ENCODE peak calls at places on chromosomes 11 and 22, in ten cellular contexts. One of them, this sample, is unnamed.

GRCh38 chr22:17823226-17823625 is 49.0 kb upstream of the BID start:
- DNase-seq in sciatic nerve: no peak
- DNase-seq in Calu3: no peak
- DNase-seq in fibroblast of lung: no peak
- DNase-seq in lower leg skin: no peak
- DNase-seq in trophoblast cell: no peak
- DNase-seq in H7: no peak
- DNase-seq in glutamatergic neuron: no peak
- DNase-seq in fibroblast of mammary gland: no peak
- DNase-seq in left ventricle myocardium inferior: no peak
- DNase-seq in this sample: no peak

GRCh38 chr11:2578934-2579280 is 120.9 kb downstream of the KCNQ1OT1 start:
- DNase-seq in lower leg skin: no peak
- DNase-seq in Calu3: no peak
- DNase-seq in trophoblast cell: no peak
- DNase-seq in H7: no peak
- DNase-seq in glutamatergic neuron: no peak
- DNase-seq in fibroblast of mammary gland: no peak
- DNase-seq in left ventricle myocardium inferior: no peak
- DNase-seq in fibroblast of lung: no peak
- DNase-seq in sciatic nerve: peak; percentile 48
- DNase-seq in this sample: no peak

GRCh38 chr11:115741376-115741775 is 237.2 kb upstream of the CADM1 start:
- DNase-seq in fibroblast of lung: no peak
- DNase-seq in glutamatergic neuron: no peak
- DNase-seq in Calu3: no peak
- DNase-seq in trophoblast cell: no peak
- DNase-seq in H7: no peak
- DNase-seq in sciatic nerve: no peak
- DNase-seq in left ventricle myocardium inferior: no peak
- DNase-seq in lower leg skin: no peak
- DNase-seq in fibroblast of mammary gland: no peak
- DNase-seq in this sample: no peak

GRCh38 chr11:15278129-15278528 is 163.4 kb downstream of the INSC start:
- DNase-seq in fibroblast of lung: peak; percentile 12
- DNase-seq in trophoblast cell: no peak
- DNase-seq in left ventricle myocardium inferior: no peak
- DNase-seq in sciatic nerve: no peak
- DNase-seq in lower leg skin: no peak
- DNase-seq in fibroblast of mammary gland: peak; percentile 20
- DNase-seq in glutamatergic neuron: no peak
- DNase-seq in H7: no peak
- DNase-seq in Calu3: no peak
- DNase-seq in this sample: no peak

GRCh38 chr11:75851203-75851602 is 36.2 kb downstream of the UVRAG start:
- DNase-seq in glutamatergic neuron: no peak
- DNase-seq in fibroblast of mammary gland: peak; percentile 70
- DNase-seq in sciatic nerve: no peak
- DNase-seq in H7: no peak
- DNase-seq in left ventricle myocardium inferior: no peak
- DNase-seq in Calu3: no peak
- DNase-seq in lower leg skin: no peak
- DNase-seq in fibroblast of lung: no peak
- DNase-seq in trophoblast cell: no peak
- DNase-seq in this sample: peak; percentile 18

GRCh38 chr11:61141601-61142028 is 19.6 kb downstream of the VPS37C start:
- DNase-seq in trophoblast cell: no peak
- DNase-seq in lower leg skin: no peak
- DNase-seq in Calu3: peak; percentile 57
- DNase-seq in fibroblast of lung: no peak
- DNase-seq in H7: peak; percentile 69
- DNase-seq in sciatic nerve: peak; percentile 59
- DNase-seq in glutamatergic neuron: no peak
- DNase-seq in fibroblast of mammary gland: no peak
- DNase-seq in left ventricle myocardium inferior: no peak
- DNase-seq in this sample: no peak

GRCh38 chr22:43867839-43868652 is 5.7 kb upstream of the SULT4A1 start:
- DNase-seq in trophoblast cell: peak; percentile 72
- DNase-seq in fibroblast of mammary gland: peak; percentile 55
- DNase-seq in lower leg skin: no peak
- DNase-seq in left ventricle myocardium inferior: peak; percentile 58
- DNase-seq in glutamatergic neuron: no peak
- DNase-seq in H7: peak; percentile 89
- DNase-seq in Calu3: peak; percentile 67
- DNase-seq in sciatic nerve: peak; percentile 82
- DNase-seq in fibroblast of lung: peak; percentile 59
- DNase-seq in this sample: peak; percentile 68

GRCh38 chr22:37222440-37222971 is 10.2 kb upstream of the SSTR3 start:
- DNase-seq in fibroblast of lung: no peak
- DNase-seq in lower leg skin: no peak
- DNase-seq in Calu3: no peak
- DNase-seq in glutamatergic neuron: no peak
- DNase-seq in sciatic nerve: no peak
- DNase-seq in H7: no peak
- DNase-seq in fibroblast of mammary gland: no peak
- DNase-seq in left ventricle myocardium inferior: no peak
- DNase-seq in trophoblast cell: no peak
- DNase-seq in this sample: no peak

GRCh38 chr11:14617241-14618027 is 26.2 kb upstream of the PDE3B start:
- DNase-seq in sciatic nerve: no peak
- DNase-seq in lower leg skin: no peak
- DNase-seq in Calu3: no peak
- DNase-seq in fibroblast of mammary gland: no peak
- DNase-seq in left ventricle myocardium inferior: no peak
- DNase-seq in glutamatergic neuron: no peak
- DNase-seq in H7: no peak
- DNase-seq in trophoblast cell: peak; percentile 55
- DNase-seq in fibroblast of lung: peak; percentile 13
- DNase-seq in this sample: peak; percentile 15

GRCh38 chr11:133808393-133809140 is 36.7 kb downstream of the SPATA19 start:
- DNase-seq in trophoblast cell: no peak
- DNase-seq in fibroblast of mammary gland: no peak
- DNase-seq in left ventricle myocardium inferior: no peak
- DNase-seq in glutamatergic neuron: no peak
- DNase-seq in lower leg skin: no peak
- DNase-seq in fibroblast of lung: no peak
- DNase-seq in H7: no peak
- DNase-seq in Calu3: no peak
- DNase-seq in sciatic nerve: no peak
- DNase-seq in this sample: peak; percentile 6

GRCh38 chr11:14645247-14645912 is 1.8 kb downstream of the PDE3B start:
- DNase-seq in fibroblast of mammary gland: peak; percentile 40
- DNase-seq in lower leg skin: no peak
- DNase-seq in Calu3: no peak
- DNase-seq in left ventricle myocardium inferior: no peak
- DNase-seq in sciatic nerve: no peak
- DNase-seq in glutamatergic neuron: no peak
- DNase-seq in H7: no peak
- DNase-seq in trophoblast cell: peak; percentile 30
- DNase-seq in fibroblast of lung: peak; percentile 37
- DNase-seq in this sample: peak; percentile 26

GRCh38 chr11:103870821-103871309 is 165.6 kb upstream of the DDI1 start:
- DNase-seq in left ventricle myocardium inferior: peak; percentile 48
- DNase-seq in lower leg skin: peak; percentile 78
- DNase-seq in fibroblast of lung: no peak
- DNase-seq in sciatic nerve: peak; percentile 71
- DNase-seq in fibroblast of mammary gland: peak; percentile 78
- DNase-seq in H7: no peak
- DNase-seq in trophoblast cell: no peak
- DNase-seq in Calu3: no peak
- DNase-seq in glutamatergic neuron: no peak
- DNase-seq in this sample: peak; percentile 27

This sample was measured in choroid plexus epithelial cell.